ENCODE peak calls at places on chromosomes 7 and 10, in nine cellular contexts. O, E, H, Q, B, K, U, V and R are unnamed samples. For H3K4me1, the result is how much of the 10 kb centered on the place peaks cover.

GRCh38 chr10:122173337-122173736 is 97.8 kb upstream of the BTBD16 start:
- DNase-seq in O (no peak), E (no peak), H (no peak), Q (no peak), B (peak), K (no peak), U (no peak), V (no peak), R (no peak)

GRCh38 chr7:151804756-151805503 is 72.0 kb downstream of the PRKAG2 start:
- DNase-seq in O (no peak), E (peak), H (no peak), Q (no peak), B (no peak), K (no peak), U (no peak), V (no peak), R (peak)

GRCh38 chr10:56370217-56371113 is 9.4 kb upstream of the ZWINT start:
- DNase-seq in O (no peak), E (no peak), H (peak), Q (no peak), B (no peak), K (peak), U (no peak), V (no peak), R (no peak)

GRCh38 chr7:114087674-114088539 is 169.1 kb upstream of the PPP1R3A start:
- DNase-seq in O (peak), E (no peak), H (peak), Q (no peak), B (peak), K (peak), U (peak), V (peak), R (no peak)

GRCh38 chr10:73096041-73096451 is 620 bp downstream of the P4HA1 start:
- DNase-seq in O (peak), E (peak), H (peak), Q (peak), B (peak), K (peak), U (peak), V (peak), R (peak)

GRCh38 chr10:6195376-6195775 is 7.4 kb upstream of the PFKFB3 start:
- DNase-seq in O (no peak), E (no peak), H (no peak), Q (no peak), B (peak), K (no peak), U (no peak), V (no peak), R (no peak)

GRCh38 chr10:70750156-70750703 is 34.9 kb downstream of the TBATA start:
- DNase-seq in O (no peak), E (no peak), H (no peak), Q (no peak), B (peak), K (no peak), U (no peak), V (no peak), R (peak)

GRCh38 chr7:157347217-157347904 is 10.6 kb downstream of the DNAJB6 start:
- DNase-seq in O (no peak), E (no peak), H (no peak), Q (no peak), B (peak), K (no peak), U (peak), V (no peak), R (no peak)

GRCh38 chr10:4704034-4704545 is 121.9 kb upstream of the AKR1E2 start:
- DNase-seq in O (no peak), E (no peak), H (no peak), Q (no peak), B (no peak), K (no peak), U (no peak), V (peak), R (no peak)

GRCh38 chr10:71359364-71360046 is 37.2 kb upstream of the CDH23 start:
- DNase-seq in O (no peak), E (peak), H (no peak), Q (no peak), B (peak), K (no peak), U (no peak), V (no peak), R (no peak)

GRCh38 chr10:116653885-116654284 is 33.1 kb downstream of the PNLIPRP2 start:
- DNase-seq in O (no peak), E (no peak), H (no peak), Q (no peak), B (no peak), K (no peak), U (no peak), V (no peak), R (no peak)

GRCh38 chr7:149237502-149237901 is 1.9 kb upstream of the ZNF212 start:
- DNase-seq in O (no peak), E (no peak), H (no peak), Q (no peak), B (no peak), K (no peak), U (no peak), V (no peak), R (no peak)

GRCh38 chr10:124491105-124491504 is 29.5 kb downstream of the LHPP start:
- DNase-seq in O (no peak), E (no peak), H (no peak), Q (no peak), B (no peak), K (no peak), U (no peak), V (no peak), R (peak)

GRCh38 chr7:105885386-105886111 is 9.2 kb upstream of the ATXN7L1 start:
- DNase-seq in O (no peak), E (no peak), H (no peak), Q (no peak), B (peak), K (no peak), U (no peak), V (no peak), R (no peak)

DNA sequence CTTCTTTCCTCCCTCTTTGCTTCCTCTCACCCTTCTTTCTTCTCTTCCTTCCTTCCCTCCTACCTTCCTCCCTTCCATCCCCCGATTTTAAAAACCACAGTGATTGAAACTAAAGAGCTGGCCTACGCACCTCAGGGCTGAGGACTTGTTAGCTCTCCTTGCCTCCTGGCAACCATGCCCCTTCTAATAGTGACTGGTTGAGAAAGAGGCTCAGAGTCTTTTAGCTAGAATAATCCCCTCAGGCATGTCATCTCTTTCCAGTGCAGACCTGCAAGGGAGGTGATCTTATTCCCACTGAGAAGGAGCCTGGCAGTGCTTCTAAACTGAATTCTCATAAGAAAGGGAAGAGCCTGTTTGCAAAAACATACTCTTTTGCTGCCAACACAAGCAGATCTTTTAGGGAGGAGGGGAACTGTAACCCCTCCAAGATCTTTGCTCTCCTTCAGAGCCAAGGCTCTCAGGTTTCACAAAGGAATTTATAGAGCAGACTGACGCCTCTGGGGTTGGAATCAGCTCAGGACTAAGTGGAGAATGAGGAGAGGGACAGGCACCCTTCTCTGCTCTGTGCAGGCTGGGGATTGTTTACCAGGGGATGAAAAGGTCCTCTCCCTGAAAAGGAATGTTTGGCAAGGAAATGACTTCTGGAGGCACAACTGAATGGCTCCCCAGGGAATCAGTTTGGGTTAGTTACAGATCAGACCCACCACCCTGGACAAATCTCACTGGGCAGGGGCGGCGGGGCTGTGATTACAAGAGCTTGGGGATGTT is 9.4 kb upstream of the ANKRD1 start:
- DNase-seq in O (no peak), E (no peak), H (peak), Q (no peak), B (peak), K (peak), U (no peak), V (peak), R (peak)
- H3K4me1 ChIP-seq in O (under half), E (under half), H (under half), Q (under half), B (under half), K (under half), U (under half), V (under half), R (under half)

GRCh38 chr7:92750440-92750839 is 85.9 kb downstream of the CDK6 start:
- DNase-seq in O (no peak), E (no peak), H (no peak), Q (no peak), B (no peak), K (no peak), U (no peak), V (no peak), R (no peak)
- H3K27ac ChIP-seq in O (no peak), E (no peak), H (no peak), Q (no peak), B (no peak), K (no peak), U (no peak), V (no peak), R (no peak)

DNA sequence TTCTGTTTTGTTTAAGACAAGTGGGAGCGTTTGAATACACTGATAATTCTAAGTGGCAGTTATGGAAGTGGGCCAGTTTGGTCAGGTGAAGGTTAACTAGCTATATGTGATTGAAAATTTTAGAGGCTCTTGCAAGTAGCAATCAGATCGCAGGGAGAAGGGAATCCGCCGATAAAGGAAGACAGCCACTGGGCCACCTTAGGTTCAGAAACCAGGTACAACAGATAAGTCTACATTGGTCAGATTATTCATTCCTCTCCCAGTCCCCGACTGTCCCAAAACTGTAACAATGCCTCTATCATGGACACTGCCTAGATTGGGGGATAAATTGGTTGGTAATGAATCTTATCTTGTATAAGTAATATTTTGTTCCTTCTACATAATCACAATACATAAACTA is 8.9 kb downstream of the ANK3 start:
- DNase-seq in O (no peak), E (no peak), H (no peak), Q (no peak), B (no peak), K (no peak), U (no peak), V (no peak), R (no peak)
- H3K4me1 ChIP-seq in O (under half), E (under half), H (under half), Q (under half), B (under half), K (under half), U (under half), V (under half), R (under half)

GRCh38 chr10:126223512-126224067 is 164.7 kb downstream of the ADAM12 start:
- DNase-seq in O (no peak), E (no peak), H (no peak), Q (no peak), B (no peak), K (no peak), U (no peak), V (no peak), R (no peak)

GRCh38 chr10:126222736-126223511 is 165.4 kb downstream of the ADAM12 start:
- DNase-seq in O (no peak), E (no peak), H (no peak), Q (no peak), B (no peak), K (no peak), U (no peak), V (no peak), R (no peak)

GRCh38 chr10:126218778-126219649 is 169.3 kb downstream of the ADAM12 start:
- DNase-seq in O (no peak), E (no peak), H (no peak), Q (no peak), B (no peak), K (no peak), U (no peak), V (no peak), R (no peak)

GRCh38 chr10:126224967-126225671 is 163.2 kb downstream of the ADAM12 start:
- DNase-seq in O (no peak), E (no peak), H (no peak), Q (no peak), B (no peak), K (no peak), U (no peak), V (no peak), R (no peak)

DNA sequence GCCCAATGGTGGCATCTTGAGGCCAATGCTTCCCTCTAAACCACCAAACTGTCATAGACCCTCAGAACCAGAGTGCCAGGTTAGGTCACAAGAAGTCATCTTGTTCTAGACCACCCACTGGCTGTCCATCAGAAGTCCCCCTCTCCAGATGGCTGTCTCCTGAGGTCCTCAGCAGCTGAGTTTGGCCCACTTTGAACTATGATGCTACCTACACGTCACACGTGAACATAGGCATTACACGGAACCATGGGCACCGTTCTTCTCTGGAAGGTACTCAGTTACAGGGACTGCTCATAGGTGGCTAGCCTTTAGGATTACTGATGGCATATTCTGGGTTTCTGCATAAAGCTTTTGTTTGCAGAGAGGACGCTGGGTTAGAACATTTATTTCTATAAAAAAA is 166.4 kb downstream of the ADAM12 start:
- DNase-seq in O (no peak), E (no peak), H (no peak), Q (no peak), B (no peak), K (no peak), U (no peak), V (no peak), R (no peak)
- H3K27ac ChIP-seq in O (no peak), E (no peak), H (no peak), Q (no peak), B (no peak), K (no peak), U (no peak), V (no peak), R (no peak)

DNA sequence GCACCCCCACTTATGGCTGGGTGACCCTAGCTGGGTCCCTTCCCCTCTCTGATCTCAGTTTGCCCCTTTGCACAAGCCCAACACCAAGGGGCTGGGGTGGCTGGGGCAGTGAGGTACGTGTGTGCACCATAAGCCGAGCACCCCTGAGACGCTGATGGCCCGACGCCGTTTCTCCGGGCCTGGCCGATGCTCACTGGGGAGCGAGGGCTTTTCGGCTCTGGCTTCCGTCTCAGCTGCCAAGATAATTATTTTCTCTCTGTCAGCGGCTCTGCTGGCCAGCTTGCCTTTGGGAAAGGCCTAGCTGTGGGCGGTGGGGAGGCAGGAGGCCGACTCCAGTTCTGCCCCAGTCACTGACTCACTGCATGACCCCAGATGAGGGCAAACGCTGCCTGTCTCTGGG is 91.0 kb downstream of the ZMIZ1 start:
- DNase-seq in O (peak), E (no peak), H (no peak), Q (no peak), B (peak), K (no peak), U (peak), V (no peak), R (no peak)
- H3K4me1 ChIP-seq in O (half or more), E (half or more), H (under half), Q (under half), B (half or more), K (under half), U (half or more), V (half or more), R (half or more)

GRCh38 chr10:100183482-100183881 is 2.3 kb downstream of the ERLIN1 start:
- DNase-seq in O (no peak), E (no peak), H (no peak), Q (no peak), B (no peak), K (no peak), U (no peak), V (peak), R (no peak)
- H3K27ac ChIP-seq in O (peak), E (no peak), H (no peak), Q (no peak), B (no peak), K (no peak), U (no peak), V (peak), R (no peak)

GRCh38 chr7:128116740-128117139 is 85.5 kb upstream of the LRRC4 start:
- DNase-seq in O (no peak), E (no peak), H (peak), Q (no peak), B (no peak), K (no peak), U (peak), V (no peak), R (no peak)
- H3K4me1 ChIP-seq in O (under half), E (under half), H (under half), Q (under half), B (under half), K (under half), U (under half), V (under half), R (under half)

GRCh38 chr10:114427124-114427852 is 23.0 kb upstream of the AFAP1L2 start:
- DNase-seq in O (no peak), E (no peak), H (peak), Q (no peak), B (no peak), K (peak), U (no peak), V (no peak), R (no peak)
- H3K27ac ChIP-seq in O (no peak), E (peak), H (no peak), Q (no peak), B (peak), K (no peak), U (no peak), V (no peak), R (no peak)